ENCODE peak calls at places on chromosomes 13 and 19, in eight cellular contexts. D is AG04450, G is ascending aorta, N is BJ, C is mucosa of descending colon, P is psoas muscle, T is breast epithelium, I is stomach. B is an unnamed sample.

GRCh38 chr19:11373166-11373884 is 1.1 kb upstream of the SWSAP1 start:
- DNase-seq in I (peak), P (no peak), T (no peak), D (no peak), N (no peak), C (no peak), G (no peak), B (no peak)

GRCh38 chr19:23093832-23094231 is 23.0 kb upstream of the ZNF730 start:
- DNase-seq in G (no peak), D (no peak), C (no peak), I (no peak), N (no peak), P (no peak), T (no peak), B (no peak)

GRCh38 chr13:105177265-105177900 is 1358.1 kb downstream of the EFNB2 start:
- DNase-seq in P (no peak), C (no peak), G (no peak), N (no peak), I (no peak), D (no peak), T (no peak), B (no peak)

GRCh38 chr13:40371531-40372125 is 294.8 kb downstream of the FOXO1 start:
- DNase-seq in T (no peak), G (no peak), N (no peak), D (no peak), I (no peak), P (no peak), C (no peak), B (no peak)

GRCh38 chr19:4972509-4973230 is 3.8 kb downstream of the KDM4B start:
- DNase-seq in T (no peak), P (no peak), N (no peak), G (no peak), D (no peak), I (no peak), C (no peak), B (no peak)

GRCh38 chr19:32676895-32677359 is 1.3 kb downstream of the RGS9BP start:
- DNase-seq in P (peak), N (no peak), G (no peak), D (no peak), T (no peak), C (no peak), I (no peak), B (no peak)

GRCh38 chr13:29791997-29792775 is 58.2 kb downstream of the UBL3 start:
- DNase-seq in N (no peak), T (no peak), I (no peak), G (no peak), C (no peak), D (no peak), P (no peak), B (no peak)

GRCh38 chr13:80086304-80086721 is 254.6 kb downstream of the SPRY2 start:
- DNase-seq in T (no peak), C (no peak), G (no peak), P (no peak), N (no peak), I (no peak), D (no peak), B (no peak)

GRCh38 chr13:61149333-61149730 is 266.3 kb downstream of the PCDH20 start:
- DNase-seq in C (no peak), D (no peak), N (no peak), I (no peak), T (no peak), G (no peak), P (no peak), B (no peak)

GRCh38 chr19:34253711-34254551 is 423 bp upstream of the GARRE1 start:
- DNase-seq in I (no peak), N (no peak), G (peak), P (peak), D (no peak), T (peak), C (peak), B (no peak)

GRCh38 chr13:98260357-98261164 is 83.5 kb upstream of the RNF113B start:
- DNase-seq in N (no peak), I (no peak), D (no peak), C (no peak), G (no peak), P (no peak), T (no peak), B (no peak)

GRCh38 chr19:409006-409514 is at the start of gene C2CD4C:
- DNase-seq in G (peak), T (no peak), C (peak), N (no peak), D (no peak), P (no peak), I (no peak), B (no peak)

GRCh38 chr19:3409346-3410064 is 43.1 kb downstream of the NFIC start:
- DNase-seq in C (no peak), T (peak), I (peak), D (no peak), N (no peak), P (peak), G (no peak), B (no peak)

GRCh38 chr13:97621631-97622030 is 187.7 kb downstream of the RAP2A start:
- DNase-seq in C (no peak), G (no peak), P (no peak), D (no peak), I (no peak), T (no peak), N (no peak), B (no peak)

GRCh38 chr13:94415484-94415883 is 64.0 kb downstream of the DCT start:
- DNase-seq in G (no peak), N (no peak), D (no peak), C (no peak), T (no peak), P (no peak), I (no peak), B (no peak)

GRCh38 chr13:49499889-49500660 is 4.3 kb downstream of the PHF11 start:
- DNase-seq in G (no peak), T (no peak), D (peak), C (no peak), N (peak), P (no peak), I (no peak), B (peak)

GRCh38 chr13:64758520-64758919 is 2471.6 kb downstream of the PCDH9 start:
- DNase-seq in T (no peak), I (no peak), D (no peak), G (no peak), P (no peak), N (peak), C (no peak), B (no peak)

GRCh38 chr13:26656919-26657318 is 99.4 kb downstream of the WASF3 start:
- DNase-seq in C (no peak), I (no peak), G (no peak), N (no peak), P (no peak), T (no peak), D (peak), B (no peak)
- TF ChIP-seq CTCF in C (no peak), I (no peak), G (no peak), N (no peak), P (no peak), T (no peak), D (peak), B (peak)

DNA sequence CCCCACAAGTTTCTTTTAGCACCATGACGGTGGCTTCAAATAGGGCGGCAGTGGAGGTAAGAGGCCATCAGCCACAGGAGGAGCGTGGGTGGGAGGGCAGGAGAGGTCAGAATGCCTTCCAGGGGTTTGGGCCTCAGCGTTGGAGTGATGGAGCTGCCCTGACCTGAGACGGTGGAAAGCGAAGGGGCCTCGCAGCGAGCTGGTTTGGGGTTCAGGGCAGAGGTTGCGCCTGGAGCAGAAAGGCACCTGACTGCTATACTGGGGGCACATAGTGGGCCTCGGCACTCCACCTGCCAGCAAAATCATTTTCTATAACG is 382 bp upstream of the NAXD start:
- DNase-seq in C (no peak), N (no peak), P (no peak), G (no peak), D (no peak), T (no peak), I (no peak), B (no peak)
- H3K4me3 ChIP-seq in C (no peak), N (peak), P (peak), G (peak), D (peak), T (peak), I (peak), B (peak)

DNA sequence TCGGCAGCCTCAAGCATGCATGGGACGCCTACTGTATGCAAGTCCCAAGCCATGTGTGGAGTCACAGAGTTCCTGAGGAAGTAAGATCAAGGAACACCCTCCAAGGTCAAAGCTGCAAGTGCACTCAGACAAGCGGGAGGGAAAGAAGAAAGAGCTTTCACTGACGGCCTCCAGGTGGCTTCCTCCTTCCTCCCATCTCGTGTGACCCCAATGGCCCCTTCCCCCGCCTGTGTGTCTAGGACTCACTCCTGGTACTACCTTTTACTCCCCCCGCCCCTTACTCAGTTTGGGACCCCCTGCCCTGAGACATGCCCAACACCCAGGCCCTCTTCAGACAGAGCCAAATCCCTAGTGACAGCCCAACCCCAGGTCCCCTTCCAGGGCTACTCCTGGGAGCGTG is 6.0 kb downstream of the HAUS8 start:
- DNase-seq in C (no peak), G (no peak), I (no peak), T (no peak), N (no peak), P (no peak), D (no peak), B (no peak)
- TF ChIP-seq CTCF in C (no peak), G (no peak), I (no peak), T (no peak), N (no peak), P (no peak), D (no peak), B (no peak)

GRCh38 chr13:113616281-113616906 is 31.8 kb downstream of the TFDP1 start:
- DNase-seq in N (no peak), C (peak), P (no peak), I (no peak), D (no peak), G (no peak), T (no peak), B (peak)
- H3K4me3 ChIP-seq in N (no peak), C (no peak), P (no peak), I (no peak), D (no peak), G (no peak), T (no peak), B (no peak)

DNA sequence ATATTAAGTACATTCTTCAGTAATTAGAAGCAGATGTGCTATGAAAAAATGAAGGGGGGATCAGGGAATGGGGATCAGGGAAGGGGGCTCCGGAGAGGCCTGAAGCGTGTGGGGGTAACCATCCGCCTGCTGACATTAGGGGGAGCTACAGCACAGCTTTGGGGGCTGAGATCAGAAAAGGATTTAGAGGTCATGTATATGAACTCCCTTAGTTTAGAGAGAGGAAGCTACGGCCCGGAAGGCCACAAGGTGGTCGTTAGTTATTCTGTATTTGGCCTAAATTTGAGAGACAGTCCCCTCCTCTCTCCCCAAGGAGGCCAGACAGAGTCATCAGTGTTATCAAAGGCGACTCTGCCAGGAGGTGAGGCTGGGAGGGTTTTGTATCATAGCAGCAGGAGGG is 99.0 kb downstream of the TM9SF2 start:
- DNase-seq in T (no peak), G (no peak), D (no peak), C (no peak), P (no peak), N (no peak), I (no peak), B (no peak)
- TF ChIP-seq CTCF in T (no peak), G (no peak), D (peak), C (no peak), P (no peak), N (peak), I (no peak), B (peak)

GRCh38 chr19:48443262-48443661 is 2.5 kb upstream of the GRWD1 start:
- DNase-seq in I (peak), D (no peak), T (no peak), N (no peak), C (no peak), P (no peak), G (no peak), B (no peak)
- H3K4me3 ChIP-seq in I (peak), D (peak), T (peak), N (no peak), C (no peak), P (peak), G (peak), B (no peak)